ENCODE peak calls at places on chromosomes 2 and 18, in five cellular contexts. Q, C, I, X and A are unnamed samples.

GRCh38 chr2:6524678-6525367 is 340.9 kb downstream of the CMPK2 start:
- DNase-seq in I (no peak), X (no peak), C (no peak), Q (peak; percentile 4), A (no peak)

GRCh38 chr2:10329880-10330699 is 27.4 kb downstream of the HPCAL1 start:
- DNase-seq in Q (peak; percentile 38), C (no peak), X (peak; percentile 66), I (no peak), A (no peak)

GRCh38 chr2:150162241-150162942 is 325.1 kb downstream of the RND3 start:
- DNase-seq in C (no peak), X (no peak), I (no peak), Q (no peak), A (no peak)

GRCh38 chr2:238906936-238907716 is 59.2 kb downstream of the TWIST2 start:
- DNase-seq in X (no peak), Q (no peak), I (no peak), C (no peak), A (no peak)

GRCh38 chr2:17780546-17780945 is 26.6 kb downstream of the GEN1 start:
- DNase-seq in Q (no peak), C (no peak), X (no peak), I (no peak), A (no peak)

GRCh38 chr18:23970161-23971153 is 44.1 kb upstream of the TTC39C start:
- DNase-seq in X (peak; percentile 65), C (no peak), I (no peak), Q (no peak), A (no peak)

GRCh38 chr2:160994141-160995002 is 165.9 kb upstream of the TANK start:
- DNase-seq in I (peak; percentile 75), C (no peak), Q (peak; percentile 95), X (peak; percentile 64), A (peak; percentile 74)

GRCh38 chr2:114548151-114548550 is 105.7 kb downstream of the DPP10 start:
- DNase-seq in C (no peak), Q (no peak), I (no peak), X (no peak), A (no peak)

GRCh38 chr2:652881-653480 is 24.2 kb downstream of the TMEM18 start:
- DNase-seq in C (no peak), Q (no peak), X (no peak), I (no peak), A (no peak)

GRCh38 chr2:191983186-191983585 is 136.3 kb upstream of the CAVIN2 start:
- DNase-seq in C (no peak), X (no peak), I (no peak), Q (no peak), A (no peak)

GRCh38 chr2:237478969-237479368 is 8.1 kb upstream of the MLPH start:
- DNase-seq in X (no peak), Q (no peak), C (no peak), I (no peak), A (no peak)

GRCh38 chr2:179460530-179460929 is 195.9 kb upstream of the SESTD1 start:
- DNase-seq in X (no peak), Q (peak; percentile 95), I (no peak), C (peak; percentile 79), A (no peak)

GRCh38 chr2:102788880-102789250 is 27.0 kb downstream of the TMEM182 start:
- DNase-seq in Q (no peak), I (peak; percentile 15), C (no peak), X (no peak), A (no peak)

GRCh38 chr2:166332049-166332448 is 43.7 kb downstream of the SCN9A start:
- DNase-seq in Q (peak; percentile 61), C (no peak), I (no peak), X (no peak), A (no peak)

GRCh38 chr2:226836548-226836885 is 663 bp downstream of the RHBDD1 start:
- DNase-seq in X (no peak), Q (no peak), C (no peak), I (no peak), A (no peak)

GRCh38 chr2:135152361-135152760 is 100.3 kb downstream of the RAB3GAP1 start:
- DNase-seq in I (no peak), X (no peak), C (no peak), Q (no peak), A (no peak)

GRCh38 chr18:275486-275885 is 7.6 kb upstream of the THOC1 start:
- DNase-seq in X (no peak), Q (no peak), I (no peak), C (no peak), A (no peak)

GRCh38 chr18:62091487-62092120 is 95.3 kb downstream of the PIGN start:
- DNase-seq in I (no peak), Q (no peak), X (no peak), C (no peak), A (no peak)

GRCh38 chr2:133674433-133675331 is 106.4 kb upstream of the NCKAP5 start:
- DNase-seq in Q (peak; percentile 90), I (peak; percentile 18), C (peak; percentile 85), X (no peak), A (peak; percentile 5)

GRCh38 chr2:33133436-33133835 is 186.7 kb downstream of the LTBP1 start:
- DNase-seq in X (no peak), Q (peak; percentile 94), C (no peak), I (no peak), A (no peak)

GRCh38 chr18:32730620-32731021 is 42.2 kb downstream of the KLHL14 start:
- DNase-seq in Q (no peak), X (peak; percentile 45), I (no peak), C (no peak), A (no peak)

GRCh38 chr2:64595397-64596160 is 58.1 kb downstream of the SERTAD2 start:
- DNase-seq in Q (peak; percentile 62), C (no peak), X (peak; percentile 6), I (peak; percentile 34), A (no peak)

GRCh38 chr2:139652385-139652784 is 872.2 kb upstream of the NXPH2 start:
- DNase-seq in X (no peak), C (no peak), I (no peak), Q (no peak), A (no peak)

GRCh38 chr2:45203400-45203799 is 194.1 kb upstream of the SIX2 start:
- DNase-seq in C (no peak), I (no peak), X (no peak), Q (no peak), A (no peak)

GRCh38 chr2:7825591-7826312 is 856.1 kb upstream of the ID2 start:
- DNase-seq in X (no peak), Q (no peak), C (no peak), I (no peak), A (no peak)

GRCh38 chr18:46676162-46676830 is 19.3 kb upstream of the LOXHD1 start:
- DNase-seq in Q (peak; percentile 8), C (no peak), I (no peak), X (no peak), A (no peak)

GRCh38 chr2:229800997-229801754 is 86.8 kb upstream of the DNER start:
- DNase-seq in C (no peak), Q (peak; percentile 71), I (peak; percentile 66), X (peak; percentile 72), A (peak; percentile 57)

GRCh38 chr2:20186078-20186854 is 38.7 kb downstream of the SDC1 start:
- DNase-seq in I (peak; percentile 84), Q (no peak), X (no peak), C (no peak), A (no peak)

GRCh38 chr2:20049631-20050030 is 1.8 kb downstream of the LAPTM4A start:
- DNase-seq in X (peak; percentile 39), I (no peak), C (no peak), Q (peak; percentile 36), A (no peak)

GRCh38 chr2:56132138-56132537 is 51.7 kb upstream of the CCDC85A start:
- DNase-seq in X (peak; percentile 48), C (peak; percentile 9), Q (peak; percentile 59), I (no peak), A (no peak)
- TF ChIP-seq CTCF in X (peak; percentile 81), C (peak; percentile 23), Q (peak; percentile 46), I (peak; percentile 30), A (peak; percentile 58)

GRCh38 chr2:199463708-199464613 is 6.2 kb upstream of the SATB2 start:
- DNase-seq in C (no peak), I (peak; percentile 62), Q (no peak), X (no peak), A (peak; percentile 19)
- TF ChIP-seq CTCF in C (no peak), I (no peak), Q (no peak), X (peak; percentile 31), A (peak; percentile 22)

GRCh38 chr2:67839668-67840067 is 223.1 kb downstream of the C1D start:
- DNase-seq in Q (no peak), C (no peak), I (no peak), X (no peak), A (no peak)

GRCh38 chr2:67842375-67842959 is 220.3 kb downstream of the C1D start:
- DNase-seq in C (no peak), Q (no peak), I (no peak), X (no peak), A (no peak)

GRCh38 chr2:67840460-67841068 is 222.2 kb downstream of the C1D start:
- DNase-seq in X (peak; percentile 65), Q (peak; percentile 82), C (no peak), I (peak; percentile 59), A (peak; percentile 75)

GRCh38 chr2:67844024-67844540 is 218.7 kb downstream of the C1D start:
- DNase-seq in X (no peak), C (no peak), I (no peak), Q (no peak), A (no peak)

DNA sequence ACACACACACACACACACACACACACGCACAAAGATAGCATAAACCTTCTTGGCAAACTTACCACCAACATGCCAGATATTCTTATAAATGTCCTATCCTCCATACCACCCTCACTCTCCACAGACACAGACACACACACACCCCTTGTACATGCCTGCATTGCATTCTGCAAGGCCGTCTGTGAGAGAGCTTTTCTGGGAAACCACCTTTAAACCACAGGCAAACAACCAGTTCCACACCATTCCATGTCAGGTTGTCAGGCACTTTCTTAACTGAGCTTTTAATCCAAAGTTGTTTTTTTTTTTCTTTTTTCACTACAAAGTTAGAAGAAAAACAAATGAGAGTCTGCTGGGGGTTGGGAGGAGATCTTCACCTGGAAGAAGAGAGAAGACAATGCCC is 221.1 kb downstream of the C1D start:
- DNase-seq in I (no peak), Q (no peak), C (no peak), X (no peak), A (no peak)
- TF ChIP-seq CTCF in I (no peak), Q (no peak), C (no peak), X (no peak), A (no peak)

GRCh38 chr2:16774091-16774490 is 108.5 kb upstream of the CYRIA start:
- DNase-seq in I (no peak), C (no peak), X (no peak), Q (no peak), A (no peak)

GRCh38 chr2:16777123-16777872 is 111.7 kb upstream of the CYRIA start:
- DNase-seq in X (no peak), Q (no peak), I (no peak), C (no peak), A (no peak)

GRCh38 chr2:16773080-16773713 is 107.6 kb upstream of the CYRIA start:
- DNase-seq in I (no peak), C (no peak), Q (peak; percentile 64), X (peak; percentile 56), A (peak; percentile 59)

GRCh38 chr2:16774980-16775963 is 109.6 kb upstream of the CYRIA start:
- DNase-seq in C (no peak), X (no peak), Q (peak; percentile 44), I (no peak), A (peak; percentile 41)
- TF ChIP-seq CTCF in C (peak; percentile 33), X (peak; percentile 29), Q (no peak), I (no peak), A (no peak)